ENCODE peak calls at places on chromosomes 6 and 20, in nine cellular contexts. C, V, M, S, P, D, G, F and J are unnamed samples.

GRCh38 chr6:147709396-147710272 is 201.1 kb downstream of the SAMD5 start:
- DNase-seq in C (no peak), V (no peak), M (no peak), S (no peak), P (no peak), D (no peak), G (no peak), F (no peak), J (no peak)

GRCh38 chr20:62652051-62652893 is 10.0 kb downstream of the SLCO4A1 start:
- DNase-seq in C (peak), V (peak), M (no peak), S (peak), P (peak), D (peak), G (peak), F (no peak), J (peak)

GRCh38 chr20:20411841-20412240 is 43.9 kb downstream of the INSM1 start:
- DNase-seq in C (no peak), V (no peak), M (no peak), S (no peak), P (no peak), D (no peak), G (no peak), F (no peak), J (no peak)

GRCh38 chr6:6646384-6646783 is 57.9 kb downstream of the LY86 start:
- DNase-seq in C (no peak), V (no peak), M (no peak), S (no peak), P (no peak), D (no peak), G (no peak), F (no peak), J (no peak)

GRCh38 chr6:43972179-43972914 is 154.9 kb downstream of the MRPL14 start:
- DNase-seq in C (no peak), V (no peak), M (no peak), S (no peak), P (no peak), D (no peak), G (no peak), F (no peak), J (no peak)

GRCh38 chr6:25883536-25883935 is 9.5 kb upstream of the SLC17A3 start:
- DNase-seq in C (no peak), V (no peak), M (no peak), S (no peak), P (no peak), D (no peak), G (no peak), F (no peak), J (no peak)

GRCh38 chr6:33885121-33886057 is 81.6 kb upstream of the MLN start:
- DNase-seq in C (no peak), V (no peak), M (no peak), S (no peak), P (no peak), D (no peak), G (no peak), F (no peak), J (no peak)

GRCh38 chr6:78910611-78911134 is 43.3 kb downstream of the IRAK1BP1 start:
- DNase-seq in C (peak), V (no peak), M (no peak), S (peak), P (peak), D (no peak), G (no peak), F (no peak), J (no peak)

GRCh38 chr20:49765846-49766541 is 46.6 kb upstream of the SLC9A8 start:
- DNase-seq in C (no peak), V (no peak), M (no peak), S (no peak), P (no peak), D (no peak), G (no peak), F (no peak), J (no peak)

GRCh38 chr6:80433010-80433665 is 326.7 kb downstream of the BCKDHB start:
- DNase-seq in C (no peak), V (no peak), M (peak), S (no peak), P (no peak), D (no peak), G (no peak), F (no peak), J (no peak)

GRCh38 chr20:17499041-17499440 is 32.1 kb downstream of the BFSP1 start:
- DNase-seq in C (no peak), V (no peak), M (no peak), S (no peak), P (no peak), D (no peak), G (no peak), F (no peak), J (no peak)

GRCh38 chr20:32535316-32535952 is 49.7 kb downstream of the NOL4L start:
- DNase-seq in C (no peak), V (no peak), M (peak), S (no peak), P (no peak), D (no peak), G (peak), F (no peak), J (no peak)

GRCh38 chr20:50219520-50220086 is 29.0 kb downstream of the CEBPB start:
- DNase-seq in C (no peak), V (no peak), M (no peak), S (no peak), P (no peak), D (no peak), G (no peak), F (no peak), J (no peak)

GRCh38 chr6:24043848-24044247 is 82.2 kb upstream of the NRSN1 start:
- DNase-seq in C (no peak), V (no peak), M (no peak), S (no peak), P (no peak), D (no peak), G (no peak), F (no peak), J (no peak)

GRCh38 chr20:6524305-6524704 is 243.2 kb upstream of the BMP2 start:
- DNase-seq in C (no peak), V (no peak), M (no peak), S (no peak), P (no peak), D (no peak), G (no peak), F (no peak), J (no peak)

GRCh38 chr20:50434653-50435396 is 75.4 kb upstream of the PTPN1 start:
- DNase-seq in C (no peak), V (no peak), M (no peak), S (no peak), P (no peak), D (no peak), G (no peak), F (no peak), J (no peak)

GRCh38 chr6:90338409-90338808 is 41.8 kb upstream of the BACH2 start:
- DNase-seq in C (no peak), V (no peak), M (no peak), S (no peak), P (no peak), D (no peak), G (no peak), F (no peak), J (no peak)

GRCh38 chr20:24492031-24492607 is 22.7 kb downstream of the SYNDIG1 start:
- DNase-seq in C (no peak), V (no peak), M (no peak), S (no peak), P (no peak), D (no peak), G (no peak), F (no peak), J (no peak)